ENCODE peak calls at places on chromosome 19, in five cellular contexts. V, F, Q, N and K are unnamed samples.

GRCh38 chr19:50311723-50312635 is 17.2 kb downstream of the KCNC3 start:
- DNase-seq in N (no peak), F (no peak), V (no peak), Q (no peak), K (no peak)

GRCh38 chr19:2413629-2414028 is 13.8 kb downstream of the TIMM13 start:
- DNase-seq in Q (no peak), F (no peak), N (no peak), V (no peak), K (no peak)

GRCh38 chr19:4432918-4433506 is 24.6 kb downstream of the UBXN6 start:
- DNase-seq in N (no peak), Q (no peak), F (no peak), V (no peak), K (no peak)

GRCh38 chr19:8342684-8343482 is at the start of gene KANK3:
- DNase-seq in Q (peak), N (peak), V (peak), F (no peak), K (peak)

GRCh38 chr19:17831419-17831888 is 10.1 kb upstream of the INSL3 start:
- DNase-seq in F (no peak), Q (no peak), N (no peak), V (no peak), K (no peak)

GRCh38 chr19:37468961-37469777 is at the start of gene ZNF570:
- DNase-seq in F (no peak), V (peak), N (peak), Q (peak), K (peak)

GRCh38 chr19:28980236-28980868 is 232.6 kb downstream of the UQCRFS1 start:
- DNase-seq in N (no peak), V (no peak), F (no peak), Q (no peak), K (no peak)

GRCh38 chr19:51030631-51031030 is 4.2 kb downstream of the KLK12 start:
- DNase-seq in F (no peak), Q (no peak), N (no peak), V (no peak), K (no peak)

GRCh38 chr19:18735324-18735723 is 51.8 kb downstream of the CRTC1 start:
- DNase-seq in Q (no peak), V (no peak), N (no peak), F (no peak), K (no peak)

GRCh38 chr19:35793381-35794165 is 18.2 kb downstream of the ARHGAP33 start:
- DNase-seq in V (no peak), Q (no peak), N (no peak), F (no peak), K (no peak)

GRCh38 chr19:52923782-52924593 is 760 bp upstream of the ZNF888 start:
- DNase-seq in N (no peak), V (no peak), Q (no peak), F (peak), K (no peak)

GRCh38 chr19:16207063-16207462 is 9.4 kb downstream of the AP1M1 start:
- DNase-seq in V (no peak), F (no peak), Q (no peak), N (no peak), K (no peak)

GRCh38 chr19:36222503-36222902 is 7.6 kb downstream of the ZNF146 start:
- DNase-seq in Q (no peak), V (no peak), N (no peak), F (no peak), K (no peak)

GRCh38 chr19:6062274-6062673 is 48.0 kb downstream of the RFX2 start:
- DNase-seq in N (no peak), F (no peak), V (peak), Q (no peak), K (no peak)

GRCh38 chr19:3665681-3666544 is 34.4 kb downstream of the PIP5K1C start:
- DNase-seq in V (peak), N (peak), Q (peak), F (peak), K (no peak)

GRCh38 chr19:55632463-55632834 is 8.1 kb upstream of the ZNF784 start:
- DNase-seq in N (peak), V (peak), Q (peak), F (peak), K (no peak)

GRCh38 chr19:39444598-39445257 is 654 bp upstream of the SUPT5H start:
- DNase-seq in V (no peak), N (no peak), Q (no peak), F (no peak), K (no peak)

GRCh38 chr19:39828015-39828633 is 5.8 kb downstream of the DYRK1B start:
- DNase-seq in V (no peak), Q (no peak), F (no peak), N (no peak), K (no peak)

GRCh38 chr19:29273000-29273691 is 60.2 kb upstream of the UQCRFS1 start:
- DNase-seq in V (no peak), N (no peak), F (no peak), Q (no peak), K (peak)

GRCh38 chr19:54653181-54653809 is 9.5 kb upstream of the LILRB4 start:
- DNase-seq in Q (peak), N (no peak), V (no peak), F (peak), K (no peak)

GRCh38 chr19:7773841-7774240 is 10.8 kb downstream of the CLEC4M start:
- DNase-seq in V (no peak), F (peak), Q (no peak), N (no peak), K (no peak)

GRCh38 chr19:4776436-4777205 is 14.9 kb upstream of the FEM1A start:
- DNase-seq in F (no peak), Q (no peak), N (no peak), V (no peak), K (no peak)

GRCh38 chr19:11693505-11694499 is 44.9 kb downstream of the ZNF823 start:
- DNase-seq in Q (no peak), F (peak), N (no peak), V (no peak), K (no peak)
- TF ChIP-seq CTCF in Q (no peak), F (no peak), N (no peak), V (no peak), K (no peak)

DNA sequence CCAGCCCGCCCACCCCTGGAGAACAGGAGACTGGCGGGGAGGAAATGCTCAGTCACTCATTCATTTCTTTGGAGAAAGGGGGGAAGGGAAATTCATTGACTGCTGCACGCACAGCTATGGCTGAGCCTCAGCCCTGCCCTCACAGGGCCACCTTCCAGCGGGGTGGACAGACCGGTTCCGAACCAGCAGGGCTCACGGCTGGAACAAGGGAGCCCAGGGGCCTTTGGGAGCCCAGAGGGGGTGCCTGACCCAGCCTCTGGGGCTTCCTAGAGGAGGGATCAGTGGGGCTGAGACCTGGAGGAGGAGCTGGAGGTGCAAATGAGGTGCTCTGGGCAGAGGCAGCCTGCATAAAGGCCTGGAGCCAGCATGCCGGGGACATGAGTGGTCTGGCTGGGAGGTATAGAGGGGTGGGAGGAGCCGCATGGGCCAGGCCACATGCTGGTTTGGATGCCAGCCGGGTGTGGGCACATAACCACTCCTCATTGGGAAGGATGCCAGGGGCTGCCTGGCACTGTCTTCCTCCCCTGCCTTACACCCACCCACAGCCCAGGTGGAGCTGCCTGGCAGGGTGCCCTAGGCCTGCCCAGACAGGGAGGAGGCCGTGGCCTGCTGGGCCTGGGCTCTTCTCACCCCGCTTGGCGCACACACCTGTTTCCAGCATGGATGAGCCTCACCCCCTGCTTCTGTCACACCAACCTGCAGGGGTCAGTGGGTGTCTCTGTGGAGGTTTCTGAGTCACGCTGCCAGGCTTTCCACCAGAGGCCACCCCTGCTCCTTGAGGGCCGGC is 26.9 kb downstream of the PPP5C start:
- DNase-seq in F (peak), V (peak), Q (no peak), N (no peak), K (peak)
- TF ChIP-seq CTCF in F (no peak), V (no peak), Q (no peak), N (no peak), K (no peak)

GRCh38 chr19:33845498-33845897 is 48.8 kb downstream of the KCTD15 start:
- DNase-seq in F (no peak), Q (no peak), V (no peak), N (no peak), K (no peak)

GRCh38 chr19:33849551-33850147 is 53.0 kb downstream of the KCTD15 start:
- DNase-seq in N (no peak), Q (no peak), V (no peak), F (no peak), K (peak)
- TF ChIP-seq CTCF in N (no peak), Q (no peak), V (no peak), F (no peak), K (no peak)

DNA sequence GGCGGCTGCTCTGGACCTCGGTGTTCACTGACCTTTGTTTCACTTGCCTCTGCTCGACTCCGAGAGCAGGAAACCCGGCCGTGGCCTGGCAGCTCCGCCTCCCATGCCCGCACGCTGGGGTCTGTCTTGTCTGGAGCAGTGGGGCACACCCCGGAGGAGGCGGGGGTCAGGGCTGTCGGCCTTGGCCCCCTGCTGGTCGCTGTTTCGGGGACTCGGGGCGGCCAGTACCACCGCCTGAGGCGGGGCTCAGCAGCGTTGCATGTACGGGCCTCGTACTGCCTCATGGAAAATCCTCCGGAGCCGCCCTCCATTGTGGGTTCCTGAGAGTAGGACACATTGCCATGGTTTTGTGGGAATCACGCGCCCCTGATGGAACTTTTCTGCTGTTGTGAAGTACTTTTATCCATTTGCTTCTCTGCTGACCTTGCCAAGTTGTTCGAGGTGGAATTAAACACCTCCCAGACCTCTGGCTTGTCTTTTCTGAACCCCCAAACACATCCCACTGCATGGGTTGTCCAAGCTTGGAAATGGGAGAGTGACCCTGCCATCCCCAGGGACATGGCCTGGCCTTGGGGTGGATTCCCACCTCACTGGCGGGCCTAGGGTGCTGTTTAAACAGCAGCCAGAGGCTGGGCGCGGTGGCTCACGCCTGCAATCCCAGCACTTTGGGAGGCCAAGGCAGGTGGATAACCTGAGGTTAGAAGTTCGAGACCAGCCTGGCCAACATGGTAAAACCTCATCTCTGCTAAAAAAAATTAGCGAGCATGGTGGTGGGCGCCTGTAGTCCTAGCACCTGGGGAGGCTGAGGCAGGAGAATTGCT is 5.5 kb upstream of the NDUFS7 start:
- DNase-seq in V (no peak), N (no peak), Q (no peak), F (no peak), K (no peak)
- TF ChIP-seq CTCF in V (no peak), N (no peak), Q (no peak), F (no peak), K (peak)